ENCODE peak calls at places on chromosome 21, in five cellular contexts. Y is Daoy, R is NCI-H1092 treated with DMSO at 0.1 percent for 48 hours, L is GM23248, B is SW480. T is an unnamed sample.

GRCh38 chr21:46157987-46158451 is 2.6 kb upstream of the FTCD start:
- DNase-seq in Y (peak), R (no peak), L (no peak), B (no peak), T (no peak)

GRCh38 chr21:27219068-27219467 is 252.2 kb upstream of the ADAMTS5 start:
- DNase-seq in Y (no peak), R (no peak), L (peak), B (no peak), T (peak)

GRCh38 chr21:38756746-38757145 is 49.0 kb upstream of the ETS2 start:
- DNase-seq in Y (no peak), R (no peak), L (peak), B (no peak), T (no peak)

GRCh38 chr21:33036430-33037162 is 10.9 kb downstream of the OLIG2 start:
- DNase-seq in Y (peak), R (no peak), L (peak), B (peak), T (no peak)

GRCh38 chr21:43196789-43197188 is 28.0 kb downstream of the CRYAA start:
- DNase-seq in Y (no peak), R (no peak), L (no peak), B (peak), T (peak)

GRCh38 chr21:31612889-31613785 is 46.4 kb upstream of the SOD1 start:
- DNase-seq in Y (peak), R (no peak), L (peak), B (no peak), T (no peak)

GRCh38 chr21:15015622-15016471 is 49.0 kb downstream of the NRIP1 start:
- DNase-seq in Y (peak), R (no peak), L (peak), B (no peak), T (peak)

GRCh38 chr21:34844033-34844923 is 175.5 kb downstream of the CLIC6 start:
- DNase-seq in Y (peak), R (no peak), L (peak), B (no peak), T (no peak)

GRCh38 chr21:46393941-46394818 is 64.5 kb upstream of the DIP2A start:
- DNase-seq in Y (no peak), R (peak), L (no peak), B (no peak), T (no peak)

GRCh38 chr21:25689226-25689625 is 45.5 kb downstream of the ATP5PF start:
- DNase-seq in Y (no peak), R (no peak), L (peak), B (no peak), T (no peak)

GRCh38 chr21:39451332-39452206 is at the start of gene SH3BGR:
- DNase-seq in Y (peak), R (no peak), L (peak), B (no peak), T (no peak)

GRCh38 chr21:37784591-37785318 is 131.5 kb downstream of the KCNJ6 start:
- DNase-seq in Y (no peak), R (no peak), L (peak), B (no peak), T (no peak)